ENCODE peak calls at places on chromosomes 1 and 21, in six cellular contexts. R is HFFc6, J is WTC11, G is A549, F is endothelial cell, Z is cardiac muscle cell. O is an unnamed sample.

GRCh38 chr21:36186506-36187399 is 30.1 kb downstream of the DOP1B start:
- DNase-seq in G (no peak), J (peak; percentile 20), Z (no peak), F (no peak), R (no peak), O (no peak)

GRCh38 chr1:16131636-16132324 is 24.1 kb downstream of the EPHA2 start:
- DNase-seq in Z (no peak), G (no peak), F (no peak), J (no peak), R (no peak), O (no peak)

GRCh38 chr1:155012760-155013602 is 10.4 kb downstream of the ZBTB7B start:
- DNase-seq in G (no peak), J (no peak), Z (no peak), R (no peak), F (no peak), O (no peak)

GRCh38 chr1:229203030-229203751 is 67.7 kb upstream of the RAB4A start:
- DNase-seq in F (peak; percentile 55), G (peak; percentile 83), J (peak; percentile 88), R (peak; percentile 72), Z (peak; percentile 90), O (peak; percentile 54)

GRCh38 chr21:34054259-34054658 is 19.1 kb upstream of the MRPS6 start:
- DNase-seq in F (no peak), Z (no peak), J (no peak), G (no peak), R (no peak), O (no peak)

GRCh38 chr1:181135462-181135781 is 46.9 kb downstream of the IER5 start:
- DNase-seq in R (peak; percentile 43), J (no peak), F (no peak), G (peak; percentile 72), Z (peak; percentile 26), O (no peak)

GRCh38 chr1:156480411-156481192 is 20.0 kb downstream of the MEF2D start:
- DNase-seq in R (no peak), Z (peak; percentile 69), G (peak; percentile 59), F (peak; percentile 86), J (peak; percentile 91), O (peak; percentile 19)

GRCh38 chr21:42533306-42533962 is 19.8 kb downstream of the SLC37A1 start:
- DNase-seq in R (no peak), F (no peak), J (no peak), Z (no peak), G (no peak), O (no peak)

GRCh38 chr1:35833424-35833823 is 25.6 kb downstream of the AGO4 start:
- DNase-seq in G (no peak), J (no peak), F (no peak), R (no peak), Z (no peak), O (no peak)

GRCh38 chr1:193926956-193927355 is 740.5 kb upstream of the B3GALT2 start:
- DNase-seq in J (no peak), R (no peak), F (no peak), G (no peak), Z (no peak), O (no peak)

GRCh38 chr1:18284750-18285532 is 177.3 kb downstream of the IGSF21 start:
- DNase-seq in R (no peak), Z (no peak), F (no peak), G (no peak), J (no peak), O (no peak)

GRCh38 chr1:57848406-57848805 is 424.5 kb upstream of the DAB1 start:
- DNase-seq in G (no peak), F (no peak), Z (no peak), R (no peak), J (no peak), O (no peak)

GRCh38 chr21:32994305-32994704 is 31.4 kb upstream of the OLIG2 start:
- DNase-seq in G (no peak), Z (peak; percentile 43), F (peak; percentile 11), J (no peak), R (peak; percentile 21), O (peak; percentile 16)

GRCh38 chr1:156927215-156928042 is 7.0 kb downstream of the LRRC71 start:
- DNase-seq in Z (peak; percentile 76), G (peak; percentile 84), F (peak; percentile 89), R (peak; percentile 64), J (peak; percentile 92), O (peak; percentile 89)

GRCh38 chr1:234776256-234776874 is 166.4 kb upstream of the IRF2BP2 start:
- DNase-seq in J (no peak), F (no peak), Z (no peak), G (no peak), R (no peak), O (no peak)

GRCh38 chr1:29083318-29084195 is 40.1 kb downstream of the TMEM200B start:
- DNase-seq in G (no peak), F (no peak), R (no peak), Z (no peak), J (no peak), O (no peak)

GRCh38 chr1:16139473-16139962 is 16.4 kb downstream of the EPHA2 start:
- DNase-seq in G (peak; percentile 57), F (no peak), J (no peak), R (peak; percentile 93), Z (peak; percentile 82), O (no peak)

GRCh38 chr1:68819190-68819829 is 322.4 kb upstream of the DEPDC1 start:
- DNase-seq in G (peak; percentile 9), F (peak; percentile 18), J (peak; percentile 16), Z (peak; percentile 40), R (no peak), O (no peak)
- TF ChIP-seq CTCF in G (no peak), F (peak; percentile 26), J (peak; percentile 39), Z (peak; percentile 55), R (peak; percentile 23), O (no peak)

DNA sequence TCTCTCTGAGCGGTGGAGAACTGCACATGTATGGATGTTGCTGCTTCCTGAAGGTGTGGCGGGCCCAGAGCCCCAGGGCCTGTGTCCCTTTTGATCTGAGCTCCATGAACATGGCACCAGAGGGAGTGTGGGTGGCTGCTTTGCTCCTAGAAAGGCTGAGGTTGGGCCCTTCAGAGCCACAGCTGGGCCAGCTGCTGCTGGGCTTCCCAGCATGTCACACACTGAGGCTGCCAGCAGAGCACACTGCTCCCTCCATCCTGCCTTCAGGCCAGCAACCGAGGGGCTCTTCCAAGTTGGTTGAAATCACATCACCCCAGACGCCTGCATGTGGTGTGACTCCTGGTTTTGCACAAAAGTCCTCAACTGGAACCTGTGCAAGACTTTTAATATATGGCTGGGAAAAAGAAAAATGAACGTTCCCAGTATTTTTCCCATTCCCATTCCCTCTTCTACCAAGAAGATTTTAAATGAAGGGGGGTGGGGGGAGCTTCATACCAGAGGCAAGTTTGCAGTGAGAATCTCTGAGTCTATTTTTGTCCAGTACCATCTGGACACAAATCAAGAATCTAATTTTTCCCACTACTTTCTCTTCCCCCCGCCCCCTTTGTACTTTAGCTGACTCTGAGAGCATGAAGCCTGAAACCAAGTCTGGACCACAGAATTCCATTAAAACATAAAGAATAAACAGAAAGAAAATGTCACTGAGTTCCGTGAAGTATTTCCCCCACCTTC is 26.2 kb upstream of the NGF start:
- DNase-seq in F (no peak), J (no peak), Z (peak; percentile 52), R (peak; percentile 70), G (no peak), O (no peak)
- TF ChIP-seq CTCF in F (no peak), J (no peak), Z (no peak), R (no peak), G (no peak), O (no peak)

GRCh38 chr1:2251363-2251762 is 23.2 kb downstream of the SKI start:
- DNase-seq in Z (no peak), R (no peak), J (no peak), F (no peak), G (no peak), O (no peak)
- TF ChIP-seq CTCF in Z (no peak), R (no peak), J (no peak), F (no peak), G (no peak), O (no peak)

GRCh38 chr1:93702828-93703183 is 21.2 kb upstream of the BCAR3 start:
- DNase-seq in J (no peak), F (no peak), R (no peak), G (peak; percentile 11), Z (no peak), O (peak; percentile 33)
- TF ChIP-seq CTCF in J (no peak), F (no peak), R (peak; percentile 29), G (no peak), Z (no peak), O (no peak)

GRCh38 chr1:64010316-64010715 is 193.1 kb upstream of the UBE2U start:
- DNase-seq in R (no peak), G (no peak), Z (no peak), F (no peak), J (no peak), O (no peak)

DNA sequence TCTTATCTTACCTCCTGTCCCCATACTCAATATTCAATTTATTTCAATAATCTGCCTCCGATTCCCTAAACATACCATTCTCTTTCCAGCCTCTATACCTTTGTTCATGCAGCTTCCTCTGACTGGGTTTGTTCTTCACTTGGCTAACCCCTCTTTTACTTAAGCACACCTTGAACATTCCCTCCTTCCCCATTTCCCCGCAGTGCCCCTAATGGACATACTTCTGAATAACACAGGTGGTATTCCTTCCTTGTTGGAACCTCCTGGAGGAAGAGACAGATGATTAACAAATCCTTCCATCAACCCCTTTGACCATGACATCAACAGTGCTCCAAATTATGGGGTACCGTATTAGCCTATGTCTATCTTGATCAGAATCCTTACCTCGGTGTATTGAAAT is 190.0 kb upstream of the UBE2U start:
- DNase-seq in J (no peak), Z (no peak), R (no peak), G (no peak), F (no peak), O (no peak)
- TF ChIP-seq CTCF in J (no peak), Z (no peak), R (no peak), G (no peak), F (no peak), O (no peak)

DNA sequence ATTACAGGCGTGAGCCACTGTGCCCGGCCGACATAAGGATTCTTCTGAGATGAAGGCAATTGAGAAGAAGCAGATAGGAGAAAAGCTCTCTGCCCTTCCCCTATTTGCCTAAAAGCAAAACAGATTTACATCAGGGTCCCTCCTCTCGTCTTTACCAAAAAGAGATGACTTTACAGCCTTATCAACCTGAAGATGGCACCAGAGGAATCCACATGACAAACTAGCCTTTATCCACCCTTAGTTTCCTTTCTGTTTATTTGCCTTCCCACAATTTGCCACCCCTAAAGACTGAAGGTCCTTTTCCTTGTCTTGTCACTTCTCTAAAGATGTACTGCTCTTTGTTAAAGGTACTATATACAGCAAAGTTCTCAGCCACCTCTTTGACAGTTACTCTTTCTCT is 70.7 kb upstream of the KRTAP19-8 start:
- DNase-seq in J (no peak), G (no peak), R (no peak), F (no peak), Z (peak; percentile 40), O (no peak)
- TF ChIP-seq CTCF in J (no peak), G (no peak), R (no peak), F (no peak), Z (no peak), O (no peak)

GRCh38 chr1:30848130-30848529 is 60.4 kb downstream of the SDC3 start:
- DNase-seq in G (no peak), Z (no peak), F (no peak), R (no peak), J (no peak), O (no peak)
- TF ChIP-seq CTCF in G (no peak), Z (no peak), F (no peak), R (no peak), J (no peak), O (no peak)

O was measured in Calu3.